ENCODE peak calls at places on chromosomes 5 and 9, in seven cellular contexts. D is breast epithelium, J is endothelial cell, U is HCT116, T is bronchial epithelial cell, Y is transverse colon, P is neural crest cell. F is an unnamed sample.

GRCh38 chr9:107883496-107884120 is 394.0 kb upstream of the KLF4 start:
- DNase-seq in P (no peak), T (no peak), U (no peak), Y (peak), D (no peak), J (no peak), F (no peak)

GRCh38 chr5:130110333-130110732 is 206.1 kb downstream of the CHSY3 start:
- DNase-seq in P (no peak), D (no peak), T (no peak), U (no peak), Y (no peak), J (no peak), F (no peak)

GRCh38 chr5:96668725-96669124 is 6.5 kb downstream of the CAST start:
- DNase-seq in J (no peak), P (no peak), T (no peak), U (no peak), D (no peak), Y (peak), F (no peak)

GRCh38 chr9:28121353-28121752 is 548.1 kb upstream of the C9orf72 start:
- DNase-seq in U (no peak), P (no peak), Y (no peak), T (no peak), D (no peak), J (no peak), F (no peak)

GRCh38 chr5:14400085-14400484 is 181.5 kb upstream of the OTULINL start:
- DNase-seq in U (no peak), P (no peak), J (no peak), Y (no peak), T (peak), D (no peak), F (no peak)

GRCh38 chr9:127714916-127715442 is 484 bp downstream of the PTRH1 start:
- DNase-seq in P (no peak), Y (peak), D (no peak), J (peak), U (no peak), T (no peak), F (no peak)

GRCh38 chr5:75049581-75050274 is 2.6 kb downstream of the GCNT4 start:
- DNase-seq in J (peak), T (peak), U (peak), D (no peak), P (peak), Y (peak), F (no peak)

GRCh38 chr9:89365532-89365912 is 47.2 kb downstream of the SECISBP2 start:
- DNase-seq in J (no peak), Y (no peak), P (no peak), U (no peak), D (no peak), T (no peak), F (no peak)

GRCh38 chr9:91034521-91034920 is 232.9 kb downstream of the SYK start:
- DNase-seq in D (no peak), T (peak), J (no peak), Y (peak), P (no peak), U (no peak), F (peak)

GRCh38 chr5:147509710-147510651 is at the start of gene DPYSL3:
- DNase-seq in J (peak), D (peak), P (peak), U (peak), Y (peak), T (peak), F (peak)

GRCh38 chr9:2936221-2936620 is 92.3 kb upstream of the PUM3 start:
- DNase-seq in J (no peak), P (no peak), Y (no peak), T (peak), U (no peak), D (no peak), F (no peak)

GRCh38 chr9:78296208-78296892 is 575 bp upstream of the PSAT1 start:
- DNase-seq in J (peak), D (peak), U (no peak), P (peak), T (peak), Y (peak), F (no peak)

GRCh38 chr9:137534256-137535119 is 15.7 kb downstream of the PNPLA7 start:
- DNase-seq in J (no peak), P (no peak), Y (no peak), D (no peak), T (peak), U (peak), F (no peak)

GRCh38 chr9:6034954-6035353 is 19.5 kb upstream of the RANBP6 start:
- DNase-seq in U (no peak), D (no peak), Y (no peak), P (no peak), T (peak), J (no peak), F (no peak)

GRCh38 chr9:36985769-36986547 is 48.1 kb downstream of the PAX5 start:
- DNase-seq in J (peak), Y (no peak), D (no peak), T (no peak), U (no peak), P (peak), F (no peak)

GRCh38 chr5:54593809-54594208 is 76.2 kb downstream of the SNX18 start:
- DNase-seq in U (no peak), D (no peak), P (no peak), Y (no peak), T (no peak), J (no peak), F (no peak)

GRCh38 chr9:137161558-137162483 is 8.0 kb downstream of the LRRC26 start:
- DNase-seq in D (no peak), Y (no peak), U (peak), T (no peak), J (no peak), P (no peak), F (no peak)

GRCh38 chr9:9820411-9820810 is 792.4 kb downstream of the PTPRD start:
- DNase-seq in U (no peak), Y (no peak), P (no peak), T (no peak), D (no peak), J (no peak), F (no peak)

GRCh38 chr5:139251281-139251687 is 42.3 kb upstream of the MATR3 start:
- DNase-seq in D (no peak), U (no peak), Y (peak), J (no peak), P (no peak), T (no peak), F (no peak)
- TF ChIP-seq CTCF in D (no peak), U (peak), Y (no peak), J (no peak), P (no peak), T (peak), F (no peak)

GRCh38 chr5:122774861-122775712 is at the start of gene SNX2:
- DNase-seq in U (peak), T (peak), P (peak), Y (peak), D (peak), J (peak), F (peak)
- TF ChIP-seq CTCF in U (peak), T (peak), P (peak), Y (peak), D (peak), J (no peak), F (peak)

GRCh38 chr5:126014691-126015090 is 408.5 kb upstream of the GRAMD2B start:
- DNase-seq in D (no peak), U (no peak), P (no peak), Y (no peak), J (no peak), T (no peak), F (no peak)
- TF ChIP-seq CTCF in D (no peak), U (no peak), P (no peak), Y (no peak), J (no peak), T (no peak), F (no peak)

GRCh38 chr5:1525624-1525985 is 1.8 kb upstream of the LPCAT1 start:
- DNase-seq in J (no peak), P (no peak), D (no peak), U (no peak), Y (no peak), T (no peak), F (no peak)

GRCh38 chr5:1526151-1526631 is 2.4 kb upstream of the LPCAT1 start:
- DNase-seq in D (no peak), P (no peak), J (no peak), U (no peak), T (no peak), Y (peak), F (peak)

GRCh38 chr5:1523793-1524480 is at the start of gene LPCAT1:
- DNase-seq in P (peak), Y (peak), J (peak), T (no peak), D (no peak), U (no peak), F (peak)

GRCh38 chr5:1524481-1524798 is 680 bp upstream of the LPCAT1 start:
- DNase-seq in Y (peak), T (no peak), D (no peak), U (no peak), P (no peak), J (no peak), F (no peak)

DNA sequence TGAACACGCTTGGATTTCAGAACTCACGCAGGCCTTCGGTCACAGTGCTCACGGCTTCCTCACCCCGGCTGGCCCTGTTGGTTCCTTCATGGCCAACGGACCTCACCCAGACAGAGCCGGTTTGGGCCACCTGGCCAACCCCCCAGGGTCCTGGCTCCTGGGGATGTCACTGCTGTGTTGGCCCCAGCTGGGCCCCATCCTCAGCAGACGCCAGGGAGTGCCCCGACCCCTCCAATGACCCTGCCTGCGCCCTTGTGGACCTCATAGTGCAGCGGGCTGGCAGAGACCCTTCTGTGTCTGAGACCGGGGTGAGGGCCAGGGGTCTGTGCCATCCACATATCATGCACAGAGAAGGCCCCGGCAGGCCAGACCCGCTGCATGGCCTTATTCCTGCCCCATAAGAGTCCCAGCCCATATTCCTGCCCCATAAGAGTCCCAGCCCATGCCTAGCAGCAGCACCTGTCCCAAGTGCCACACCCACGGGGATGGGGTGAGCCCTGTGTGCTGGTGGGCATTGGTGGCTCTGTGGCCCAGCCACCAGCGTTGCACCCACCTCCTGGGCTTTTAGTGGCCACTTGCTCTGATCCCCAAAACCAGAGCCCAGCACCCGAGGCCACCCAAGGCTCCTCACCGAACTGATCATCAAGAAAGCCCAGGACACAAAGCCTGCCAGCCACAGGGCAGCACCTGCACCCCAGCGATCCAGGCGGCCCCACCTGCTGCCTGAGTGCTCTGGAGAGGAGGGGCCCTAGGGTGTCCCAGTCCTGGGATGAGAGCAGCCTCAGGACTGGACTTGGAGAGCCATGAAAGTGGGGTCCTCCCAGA is 1.3 kb upstream of the LPCAT1 start:
- DNase-seq in P (no peak), U (no peak), T (no peak), D (no peak), J (no peak), Y (peak), F (peak)
- TF ChIP-seq CTCF in P (no peak), U (no peak), T (no peak), D (no peak), J (no peak), Y (no peak), F (no peak)

GRCh38 chr5:79827159-79827562 is 137.5 kb downstream of the CMYA5 start:
- DNase-seq in U (no peak), J (no peak), T (no peak), Y (no peak), D (no peak), P (no peak), F (no peak)
- TF ChIP-seq CTCF in U (no peak), J (no peak), T (no peak), Y (no peak), D (no peak), P (no peak), F (no peak)

DNA sequence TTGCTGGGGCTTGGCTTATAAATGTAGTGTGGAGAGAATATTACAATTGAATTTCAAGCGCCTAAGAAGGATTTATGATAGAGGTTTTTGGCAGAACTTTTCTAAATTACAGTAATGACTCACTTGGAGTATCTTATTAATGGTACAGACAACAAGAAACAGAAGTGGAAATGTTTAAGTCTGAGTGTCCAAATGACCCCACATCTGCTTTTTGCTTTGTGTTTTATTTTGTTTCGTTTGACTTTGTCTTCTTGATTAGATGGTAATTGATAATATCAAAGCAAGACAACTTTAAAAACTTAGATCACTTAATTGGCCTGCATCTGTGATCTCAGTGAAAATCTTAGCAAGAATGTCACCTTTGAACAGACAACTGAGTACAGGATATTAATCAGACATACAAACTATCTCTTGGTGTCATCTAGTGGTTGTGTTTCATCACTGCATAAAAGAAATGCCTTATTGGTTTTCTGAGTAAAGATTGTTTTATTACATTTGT is 577.4 kb downstream of the ISL1 start:
- DNase-seq in D (no peak), P (no peak), J (no peak), Y (no peak), U (peak), T (peak), F (no peak)
- TF ChIP-seq CTCF in D (no peak), P (peak), J (no peak), Y (peak), U (peak), T (peak), F (peak)

DNA sequence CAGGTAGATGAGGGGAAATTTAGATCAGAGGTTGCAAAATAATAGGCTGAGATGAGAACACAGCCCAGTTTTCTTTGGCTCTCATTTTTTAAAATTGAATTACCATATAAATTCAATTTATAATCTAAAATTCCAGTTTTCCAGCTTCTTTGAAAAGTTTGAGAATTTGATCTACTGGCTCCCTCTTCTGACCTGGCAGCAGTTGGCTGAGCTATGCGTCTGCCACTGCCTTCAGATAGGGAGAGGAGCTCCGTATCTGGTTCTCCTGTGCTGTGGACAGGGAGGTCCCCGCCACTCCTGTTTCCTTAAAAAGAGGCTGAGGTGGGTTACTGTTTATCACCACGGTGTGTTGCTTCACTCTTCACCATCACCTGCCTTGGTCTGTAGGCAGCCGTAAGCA is 103.7 kb downstream of the ARHGAP26 start:
- DNase-seq in Y (no peak), D (no peak), U (no peak), T (no peak), P (no peak), J (no peak), F (no peak)
- TF ChIP-seq CTCF in Y (no peak), D (no peak), U (no peak), T (no peak), P (no peak), J (no peak), F (peak)

DNA sequence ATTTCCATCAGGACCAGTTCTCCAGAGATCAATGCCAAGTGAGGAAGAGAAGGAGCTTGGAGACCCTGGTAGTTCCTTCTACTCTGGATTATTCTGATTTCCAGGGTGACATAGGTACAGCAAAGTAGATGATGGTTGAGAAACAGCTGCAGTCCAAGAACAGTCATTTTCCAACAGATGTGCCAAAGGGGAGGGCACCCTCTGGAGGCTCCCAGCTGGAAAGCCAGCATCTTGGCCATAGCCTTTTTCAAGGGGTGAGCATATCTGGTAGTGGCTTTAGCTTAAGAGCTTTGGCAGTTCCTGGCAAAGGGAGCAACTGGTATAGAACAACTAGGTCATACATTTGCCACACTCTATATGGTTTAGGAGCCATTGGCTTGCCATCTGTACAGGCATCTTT is 492.7 kb downstream of the RASEF start:
- DNase-seq in P (no peak), Y (peak), T (peak), J (no peak), D (no peak), U (no peak), F (no peak)
- TF ChIP-seq CTCF in P (no peak), Y (no peak), T (peak), J (no peak), D (no peak), U (no peak), F (no peak)

F was measured in osteocyte.